ENCODE peak calls at places on chromosomes 4 and X, in eight cellular contexts. E is T-helper 2 cell; O is NCI-H774; C is PC-9; S is OCI-M1; T is activated CD4-positive, alpha-beta T cell treated with anti-CD3 and anti-CD28 coated beads, Interleukin-2, amount 50 U/mL, for 4 hours; F is Caco-2; R is activated CD4-positive, CD25-positive, alpha-beta regulatory T cell. B is an unnamed sample.

GRCh38 chrX:13223868-13224555 is 95.8 kb downstream of the ATXN3L start:
- DNase-seq in E (peak), R (no peak), F (no peak), T (no peak), C (peak), S (no peak), O (peak), B (no peak)

GRCh38 chrX:6852869-6853268 is 294.6 kb upstream of the STS start:
- DNase-seq in T (no peak), R (no peak), O (no peak), F (peak), C (no peak), S (no peak), E (no peak), B (no peak)

GRCh38 chr4:150547154-150547838 is 34.7 kb upstream of the MAB21L2 start:
- DNase-seq in E (no peak), R (no peak), S (no peak), O (no peak), T (no peak), F (no peak), C (no peak), B (no peak)

GRCh38 chrX:125505207-125505606 is 185.5 kb downstream of the TEX13C start:
- DNase-seq in O (no peak), C (no peak), T (no peak), S (no peak), R (no peak), E (no peak), F (no peak), B (no peak)

GRCh38 chr4:77146426-77147399 is 10.3 kb upstream of the CCNG2 start:
- DNase-seq in E (peak), F (peak), R (no peak), S (peak), C (peak), T (no peak), O (no peak), B (no peak)

GRCh38 chr4:156578005-156578404 is 393.6 kb downstream of the PDGFC start:
- DNase-seq in S (peak), F (no peak), T (no peak), R (no peak), E (no peak), O (no peak), C (no peak), B (no peak)

GRCh38 chr4:155962697-155963096 is 9.0 kb upstream of the CTSO start:
- DNase-seq in F (no peak), O (no peak), S (no peak), T (no peak), C (no peak), R (no peak), E (no peak), B (no peak)

GRCh38 chrX:140050906-140051305 is 85.6 kb upstream of the CXorf66 start:
- DNase-seq in F (no peak), C (no peak), O (no peak), E (no peak), T (no peak), R (no peak), S (peak), B (no peak)

GRCh38 chrX:151704023-151704663 is 8.9 kb downstream of the PRRG3 start:
- DNase-seq in C (no peak), T (no peak), R (no peak), S (no peak), F (no peak), O (no peak), E (no peak), B (no peak)

GRCh38 chr4:67130411-67130810 is 414.9 kb downstream of the CENPC start:
- DNase-seq in R (no peak), C (no peak), O (no peak), T (no peak), S (no peak), F (no peak), E (no peak), B (no peak)

GRCh38 chrX:147180886-147181285 is 366.3 kb upstream of the CXorf51A start:
- DNase-seq in T (no peak), C (no peak), O (no peak), R (no peak), E (no peak), F (peak), S (no peak), B (no peak)

GRCh38 chr4:73087871-73088270 is 18.4 kb upstream of the COX18 start:
- DNase-seq in T (no peak), F (no peak), S (no peak), R (no peak), E (no peak), C (no peak), O (no peak), B (no peak)

B was measured in T-helper 17 cell.